ENCODE peak calls at places on chromosomes 2 and 18, in ten cellular contexts. One of them, this sample, is unnamed.
A peak's percentile ranks its signal among the peaks of the same experiment; 100 is the strongest.

GRCh38 chr2:122029945-122030344 is 274.5 kb downstream of the TSN start:
- DNase-seq in transverse colon: no peak
- DNase-seq in ovary: no peak
- DNase-seq in H1: no peak
- DNase-seq in SK-N-SH: no peak
- DNase-seq in A549: no peak
- DNase-seq in suprapubic skin: no peak
- DNase-seq in stomach: no peak
- DNase-seq in HepG2: no peak
- DNase-seq in tibial nerve: no peak
- DNase-seq in this sample: peak; percentile 28

GRCh38 chr2:75637568-75637967 is 9.0 kb upstream of the MRPL19 start:
- DNase-seq in H1: no peak
- DNase-seq in suprapubic skin: no peak
- DNase-seq in ovary: no peak
- DNase-seq in transverse colon: no peak
- DNase-seq in tibial nerve: no peak
- DNase-seq in SK-N-SH: no peak
- DNase-seq in stomach: no peak
- DNase-seq in A549: no peak
- DNase-seq in HepG2: peak; percentile 15
- DNase-seq in this sample: no peak

GRCh38 chr18:46754661-46755292 is 2.1 kb downstream of the ST8SIA5 start:
- DNase-seq in transverse colon: no peak
- DNase-seq in suprapubic skin: peak; percentile 53
- DNase-seq in stomach: no peak
- DNase-seq in HepG2: peak; percentile 2
- DNase-seq in A549: no peak
- DNase-seq in SK-N-SH: no peak
- DNase-seq in H1: no peak
- DNase-seq in ovary: no peak
- DNase-seq in tibial nerve: no peak
- DNase-seq in this sample: peak; percentile 35

GRCh38 chr2:60152226-60152833 is 401.1 kb downstream of the BCL11A start:
- DNase-seq in transverse colon: no peak
- DNase-seq in HepG2: peak; percentile 26
- DNase-seq in A549: peak; percentile 49
- DNase-seq in SK-N-SH: no peak
- DNase-seq in suprapubic skin: no peak
- DNase-seq in H1: no peak
- DNase-seq in ovary: no peak
- DNase-seq in tibial nerve: no peak
- DNase-seq in stomach: no peak
- DNase-seq in this sample: no peak

GRCh38 chr2:116980354-116980753 is 834.1 kb upstream of the DDX18 start:
- DNase-seq in ovary: no peak
- DNase-seq in SK-N-SH: no peak
- DNase-seq in tibial nerve: no peak
- DNase-seq in HepG2: no peak
- DNase-seq in H1: no peak
- DNase-seq in suprapubic skin: no peak
- DNase-seq in stomach: no peak
- DNase-seq in transverse colon: no peak
- DNase-seq in A549: no peak
- DNase-seq in this sample: no peak

GRCh38 chr2:164568317-164568716 is 53.0 kb downstream of the GRB14 start:
- DNase-seq in stomach: no peak
- DNase-seq in H1: no peak
- DNase-seq in SK-N-SH: no peak
- DNase-seq in transverse colon: no peak
- DNase-seq in tibial nerve: no peak
- DNase-seq in A549: no peak
- DNase-seq in HepG2: peak; percentile 18
- DNase-seq in ovary: no peak
- DNase-seq in suprapubic skin: no peak
- DNase-seq in this sample: no peak

GRCh38 chr2:38535745-38536506 is 66.8 kb downstream of the HNRNPLL start:
- DNase-seq in transverse colon: peak; percentile 86
- DNase-seq in stomach: peak; percentile 86
- DNase-seq in HepG2: peak; percentile 67
- DNase-seq in A549: peak; percentile 82
- DNase-seq in H1: no peak
- DNase-seq in tibial nerve: peak; percentile 88
- DNase-seq in suprapubic skin: peak; percentile 91
- DNase-seq in SK-N-SH: peak; percentile 97
- DNase-seq in ovary: peak; percentile 82
- DNase-seq in this sample: peak; percentile 87

GRCh38 chr18:9081940-9082339 is 20.6 kb upstream of the NDUFV2 start:
- DNase-seq in stomach: no peak
- DNase-seq in HepG2: no peak
- DNase-seq in suprapubic skin: no peak
- DNase-seq in transverse colon: no peak
- DNase-seq in SK-N-SH: no peak
- DNase-seq in tibial nerve: no peak
- DNase-seq in A549: no peak
- DNase-seq in ovary: no peak
- DNase-seq in H1: no peak
- DNase-seq in this sample: no peak

DNA sequence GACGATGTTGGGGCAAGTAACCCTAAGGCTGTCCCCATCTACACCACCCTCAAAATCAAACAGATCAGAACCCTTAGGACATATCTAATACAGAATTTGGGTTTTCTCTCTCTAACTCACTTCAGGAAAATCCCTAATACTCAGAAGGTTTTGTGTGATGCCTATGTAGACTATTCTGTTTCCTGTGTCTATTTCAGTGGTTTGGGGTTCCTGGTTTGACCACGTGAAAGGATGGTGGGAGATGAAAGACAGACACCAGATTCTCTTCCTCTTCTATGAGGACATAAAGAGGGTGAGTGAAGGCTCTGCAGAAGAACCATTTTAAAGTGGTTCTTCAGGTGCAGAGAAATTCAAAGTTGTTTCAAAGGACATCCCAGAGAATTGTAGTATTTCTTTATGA is 16.3 kb downstream of the SULT1C2 start:
- DNase-seq in suprapubic skin: no peak
- DNase-seq in SK-N-SH: no peak
- DNase-seq in ovary: no peak
- DNase-seq in stomach: no peak
- DNase-seq in tibial nerve: no peak
- DNase-seq in A549: no peak
- DNase-seq in H1: no peak
- DNase-seq in transverse colon: no peak
- DNase-seq in HepG2: no peak
- DNase-seq in this sample: no peak
- TF ChIP-seq EP300 in suprapubic skin: no peak
- TF ChIP-seq EP300 in SK-N-SH: no peak
- TF ChIP-seq EP300 in ovary: no peak
- TF ChIP-seq EP300 in stomach: no peak
- TF ChIP-seq EP300 in tibial nerve: no peak
- TF ChIP-seq EP300 in A549: no peak
- TF ChIP-seq EP300 in H1: no peak
- TF ChIP-seq EP300 in transverse colon: no peak
- TF ChIP-seq EP300 in HepG2: no peak
- TF ChIP-seq EP300 in this sample: no peak

GRCh38 chr2:96773922-96774321 is 13.2 kb downstream of the CNNM4 start:
- DNase-seq in tibial nerve: no peak
- DNase-seq in H1: no peak
- DNase-seq in SK-N-SH: no peak
- DNase-seq in suprapubic skin: no peak
- DNase-seq in ovary: no peak
- DNase-seq in stomach: peak; percentile 33
- DNase-seq in A549: no peak
- DNase-seq in transverse colon: no peak
- DNase-seq in HepG2: no peak
- DNase-seq in this sample: no peak

GRCh38 chr2:96775160-96775559 is 14.5 kb downstream of the CNNM4 start:
- DNase-seq in transverse colon: no peak
- DNase-seq in suprapubic skin: no peak
- DNase-seq in stomach: no peak
- DNase-seq in A549: no peak
- DNase-seq in tibial nerve: no peak
- DNase-seq in H1: no peak
- DNase-seq in SK-N-SH: no peak
- DNase-seq in HepG2: no peak
- DNase-seq in ovary: no peak
- DNase-seq in this sample: no peak

GRCh38 chr2:96771792-96772618 is 11.3 kb downstream of the CNNM4 start:
- DNase-seq in stomach: peak; percentile 86
- DNase-seq in H1: no peak
- DNase-seq in tibial nerve: no peak
- DNase-seq in transverse colon: peak; percentile 84
- DNase-seq in ovary: no peak
- DNase-seq in SK-N-SH: no peak
- DNase-seq in A549: no peak
- DNase-seq in HepG2: no peak
- DNase-seq in suprapubic skin: no peak
- DNase-seq in this sample: no peak

GRCh38 chr2:96770451-96770850 is 9.7 kb downstream of the CNNM4 start:
- DNase-seq in A549: no peak
- DNase-seq in tibial nerve: no peak
- DNase-seq in SK-N-SH: no peak
- DNase-seq in suprapubic skin: no peak
- DNase-seq in transverse colon: no peak
- DNase-seq in ovary: no peak
- DNase-seq in H1: no peak
- DNase-seq in HepG2: no peak
- DNase-seq in stomach: no peak
- DNase-seq in this sample: no peak

DNA sequence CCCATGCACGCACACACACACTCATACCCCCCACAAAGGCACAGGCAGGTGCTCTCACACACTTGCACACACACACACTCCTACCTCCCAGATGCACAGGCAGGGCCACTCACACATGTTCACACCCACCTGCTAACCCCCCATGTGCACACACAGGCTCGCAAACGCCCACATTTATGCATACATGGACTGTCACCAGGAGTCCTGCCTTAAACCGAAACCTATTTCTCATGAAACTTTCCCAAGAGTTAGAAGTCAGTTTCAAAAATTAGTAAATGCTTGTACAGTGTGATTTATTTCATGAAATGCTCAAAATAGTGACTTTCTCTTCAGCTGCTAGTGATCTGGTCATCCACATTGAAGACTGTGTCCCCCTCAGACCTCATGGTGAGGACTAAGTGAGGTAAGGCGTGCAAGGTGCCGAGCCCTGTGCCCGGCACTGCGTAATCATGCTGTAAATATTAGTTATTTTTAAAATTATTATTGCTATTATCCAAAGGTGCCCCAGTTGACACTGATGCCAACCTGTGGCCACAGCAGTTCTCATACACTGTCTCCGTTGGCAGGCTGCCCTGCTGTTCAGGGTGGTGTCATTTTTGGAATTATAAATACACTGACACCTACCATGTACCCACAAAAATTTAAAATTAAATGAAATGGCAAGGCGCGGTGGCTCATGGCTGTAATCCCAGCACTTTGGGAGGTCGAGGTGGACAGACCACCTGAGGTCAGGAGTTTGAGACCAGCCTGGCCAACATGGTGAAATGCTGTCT is 12.4 kb downstream of the CNNM4 start:
- DNase-seq in suprapubic skin: no peak
- DNase-seq in A549: no peak
- DNase-seq in HepG2: no peak
- DNase-seq in H1: no peak
- DNase-seq in tibial nerve: no peak
- DNase-seq in stomach: no peak
- DNase-seq in transverse colon: no peak
- DNase-seq in ovary: no peak
- DNase-seq in SK-N-SH: no peak
- DNase-seq in this sample: no peak
- TF ChIP-seq EP300 in suprapubic skin: no peak
- TF ChIP-seq EP300 in A549: no peak
- TF ChIP-seq EP300 in HepG2: no peak
- TF ChIP-seq EP300 in H1: no peak
- TF ChIP-seq EP300 in tibial nerve: no peak
- TF ChIP-seq EP300 in stomach: no peak
- TF ChIP-seq EP300 in transverse colon: no peak
- TF ChIP-seq EP300 in ovary: no peak
- TF ChIP-seq EP300 in SK-N-SH: no peak
- TF ChIP-seq EP300 in this sample: no peak

GRCh38 chr2:206438196-206438727 is 5.1 kb upstream of the ADAM23 start:
- DNase-seq in H1: no peak
- DNase-seq in tibial nerve: no peak
- DNase-seq in SK-N-SH: no peak
- DNase-seq in A549: no peak
- DNase-seq in HepG2: no peak
- DNase-seq in suprapubic skin: no peak
- DNase-seq in transverse colon: no peak
- DNase-seq in ovary: no peak
- DNase-seq in stomach: no peak
- DNase-seq in this sample: no peak

GRCh38 chr2:206442516-206442853 is 847 bp upstream of the ADAM23 start:
- DNase-seq in H1: no peak
- DNase-seq in HepG2: no peak
- DNase-seq in A549: no peak
- DNase-seq in transverse colon: no peak
- DNase-seq in stomach: no peak
- DNase-seq in suprapubic skin: no peak
- DNase-seq in SK-N-SH: no peak
- DNase-seq in tibial nerve: no peak
- DNase-seq in ovary: no peak
- DNase-seq in this sample: no peak

GRCh38 chr2:206445948-206446347 is 2.6 kb downstream of the ADAM23 start:
- DNase-seq in H1: no peak
- DNase-seq in suprapubic skin: no peak
- DNase-seq in SK-N-SH: no peak
- DNase-seq in HepG2: no peak
- DNase-seq in tibial nerve: no peak
- DNase-seq in transverse colon: no peak
- DNase-seq in ovary: no peak
- DNase-seq in A549: no peak
- DNase-seq in stomach: no peak
- DNase-seq in this sample: no peak

GRCh38 chr2:206442854-206443734 is at the start of gene ADAM23:
- DNase-seq in suprapubic skin: no peak
- DNase-seq in HepG2: no peak
- DNase-seq in SK-N-SH: peak; percentile 97
- DNase-seq in ovary: peak; percentile 54
- DNase-seq in stomach: no peak
- DNase-seq in A549: peak; percentile 54
- DNase-seq in transverse colon: no peak
- DNase-seq in H1: peak; percentile 39
- DNase-seq in tibial nerve: no peak
- DNase-seq in this sample: peak; percentile 86

GRCh38 chr2:206443735-206444527 is 599 bp downstream of the ADAM23 start:
- DNase-seq in tibial nerve: no peak
- DNase-seq in H1: no peak
- DNase-seq in ovary: peak; percentile 17
- DNase-seq in transverse colon: no peak
- DNase-seq in SK-N-SH: peak; percentile 85
- DNase-seq in suprapubic skin: no peak
- DNase-seq in A549: peak; percentile 19
- DNase-seq in HepG2: no peak
- DNase-seq in stomach: no peak
- DNase-seq in this sample: peak; percentile 86
- TF ChIP-seq EP300 in tibial nerve: no peak
- TF ChIP-seq EP300 in H1: no peak
- TF ChIP-seq EP300 in ovary: no peak
- TF ChIP-seq EP300 in transverse colon: no peak
- TF ChIP-seq EP300 in SK-N-SH: no peak
- TF ChIP-seq EP300 in suprapubic skin: no peak
- TF ChIP-seq EP300 in A549: no peak
- TF ChIP-seq EP300 in HepG2: no peak
- TF ChIP-seq EP300 in stomach: no peak
- TF ChIP-seq EP300 in this sample: no peak

GRCh38 chr2:159553727-159554126 is 62.6 kb downstream of the BAZ2B start:
- DNase-seq in ovary: no peak
- DNase-seq in stomach: no peak
- DNase-seq in A549: no peak
- DNase-seq in SK-N-SH: no peak
- DNase-seq in transverse colon: no peak
- DNase-seq in tibial nerve: no peak
- DNase-seq in suprapubic skin: no peak
- DNase-seq in HepG2: no peak
- DNase-seq in H1: no peak
- DNase-seq in this sample: no peak
- TF ChIP-seq EP300 in ovary: no peak
- TF ChIP-seq EP300 in stomach: no peak
- TF ChIP-seq EP300 in A549: no peak
- TF ChIP-seq EP300 in SK-N-SH: no peak
- TF ChIP-seq EP300 in transverse colon: no peak
- TF ChIP-seq EP300 in tibial nerve: no peak
- TF ChIP-seq EP300 in suprapubic skin: no peak
- TF ChIP-seq EP300 in HepG2: no peak
- TF ChIP-seq EP300 in H1: no peak
- TF ChIP-seq EP300 in this sample: no peak

This sample was measured in upper lobe of left lung.